ENCODE peak calls at places on chromosome 12, in six cellular contexts. G is adrenal gland, P is heart left ventricle, V is mammary epithelial cell, Z is upper lobe of left lung, U is HCT116. M is an unnamed sample.

GRCh38 chr12:21991526-21991925 is 50.3 kb upstream of the ABCC9 start:
- DNase-seq in G (no peak), P (no peak), V (no peak), Z (no peak), U (no peak), M (no peak)

GRCh38 chr12:132049876-132050275 is 94.2 kb downstream of the DDX51 start:
- DNase-seq in G (no peak), P (no peak), V (no peak), Z (no peak), U (no peak), M (no peak)

GRCh38 chr12:80068173-80068572 is 31.2 kb upstream of the OTOGL start:
- DNase-seq in G (no peak), P (no peak), V (no peak), Z (no peak), U (no peak), M (no peak)

GRCh38 chr12:106831699-106832098 is 57.2 kb downstream of the RIC8B start:
- DNase-seq in G (peak), P (no peak), V (no peak), Z (no peak), U (no peak), M (no peak)

GRCh38 chr12:131620520-131620919 is 90.4 kb upstream of the SFSWAP start:
- DNase-seq in G (no peak), P (no peak), V (no peak), Z (no peak), U (no peak), M (no peak)

GRCh38 chr12:106301611-106302321 is 767 bp upstream of the TCP11L2 start:
- DNase-seq in G (peak), P (peak), V (peak), Z (peak), U (no peak), M (peak)

GRCh38 chr12:30753233-30753632 is 1.5 kb downstream of the CAPRIN2 start:
- DNase-seq in G (no peak), P (no peak), V (peak), Z (no peak), U (no peak), M (no peak)

GRCh38 chr12:98260276-98260675 is 255.1 kb upstream of the TMPO start:
- DNase-seq in G (no peak), P (no peak), V (no peak), Z (no peak), U (no peak), M (no peak)

GRCh38 chr12:12807970-12808702 is 5.0 kb upstream of the DDX47 start:
- DNase-seq in G (peak), P (peak), V (no peak), Z (no peak), U (no peak), M (peak)

GRCh38 chr12:12804011-12804410 is 9.1 kb upstream of the DDX47 start:
- DNase-seq in G (no peak), P (no peak), V (peak), Z (no peak), U (no peak), M (no peak)

GRCh38 chr12:12804432-12804886 is 8.7 kb upstream of the DDX47 start:
- DNase-seq in G (no peak), P (no peak), V (peak), Z (no peak), U (peak), M (no peak)

GRCh38 chr12:12810507-12811143 is 2.5 kb upstream of the DDX47 start:
- DNase-seq in G (no peak), P (no peak), V (no peak), Z (no peak), U (no peak), M (no peak)

GRCh38 chr12:12806784-12807516 is 6.2 kb upstream of the DDX47 start:
- DNase-seq in G (no peak), P (no peak), V (no peak), Z (no peak), U (no peak), M (no peak)
- H3K27ac ChIP-seq in G (no peak), P (peak), V (peak), Z (peak), U (no peak), M (peak)

GRCh38 chr12:14577344-14577743 is 9.7 kb upstream of the PLBD1 start:
- DNase-seq in G (no peak), P (no peak), V (peak), Z (no peak), U (no peak), M (no peak)
- H3K27ac ChIP-seq in G (no peak), P (no peak), V (no peak), Z (no peak), U (no peak), M (no peak)

GRCh38 chr12:20493924-20494323 is 125.6 kb downstream of the PDE3A start:
- DNase-seq in G (no peak), P (no peak), V (no peak), Z (no peak), U (no peak), M (no peak)
- H3K27ac ChIP-seq in G (no peak), P (no peak), V (no peak), Z (no peak), U (no peak), M (no peak)

GRCh38 chr12:116737774-116738657 is at the start of the genes RNFT2 and SPRING1:
- DNase-seq in G (peak), P (peak), V (peak), Z (peak), U (peak), M (peak)
- H3K27ac ChIP-seq in G (no peak), P (peak), V (peak), Z (peak), U (peak), M (peak)

M was measured in transverse colon.